ENCODE peak calls at places on chromosomes 7 and 10, in six cellular contexts. X is kidney, O is cardiac fibroblast, W is A673, Y is lung, V is IMR-90. P is an unnamed sample.

GRCh38 chr10:1395025-1395981 is 339.1 kb downstream of the WDR37 start:
- DNase-seq in V (no peak), W (no peak), Y (peak), X (no peak), O (no peak), P (no peak)

GRCh38 chr7:38463277-38464224 is 167.6 kb downstream of the AMPH start:
- DNase-seq in W (peak), V (peak), Y (no peak), O (peak), X (peak), P (peak)

GRCh38 chr7:138468244-138469123 is 8.4 kb downstream of the TRIM24 start:
- DNase-seq in W (no peak), V (peak), O (peak), X (no peak), Y (no peak), P (no peak)

GRCh38 chr7:127706766-127707165 is 54.8 kb downstream of the SND1 start:
- DNase-seq in O (no peak), Y (no peak), W (no peak), V (no peak), X (no peak), P (no peak)

GRCh38 chr10:18418579-18419210 is 232.7 kb downstream of the NSUN6 start:
- DNase-seq in Y (no peak), X (no peak), O (peak), W (peak), V (peak), P (peak)

GRCh38 chr10:10500941-10501340 is 516.7 kb upstream of the CELF2 start:
- DNase-seq in X (no peak), O (peak), W (no peak), V (peak), Y (no peak), P (peak)

GRCh38 chr10:34916368-34916767 is 101.3 kb upstream of the PARD3 start:
- DNase-seq in X (no peak), Y (no peak), O (peak), W (no peak), V (peak), P (peak)

GRCh38 chr10:132860527-132860926 is 74.6 kb upstream of the NKX6-2 start:
- DNase-seq in Y (no peak), W (no peak), X (peak), V (no peak), O (no peak), P (no peak)

GRCh38 chr10:59838390-59838789 is 68.0 kb downstream of the CCDC6 start:
- DNase-seq in O (no peak), Y (no peak), W (no peak), X (no peak), V (no peak), P (no peak)

GRCh38 chr7:36677769-36678435 is 46.4 kb downstream of the AOAH start:
- DNase-seq in Y (no peak), V (no peak), X (no peak), O (no peak), W (no peak), P (no peak)

GRCh38 chr7:81317741-81318140 is 398.9 kb upstream of the SEMA3C start:
- DNase-seq in Y (no peak), X (no peak), V (no peak), O (no peak), W (no peak), P (no peak)

GRCh38 chr10:102231357-102232318 is 5.5 kb downstream of the ELOVL3 start:
- DNase-seq in X (peak), W (peak), Y (peak), O (peak), V (no peak), P (no peak)

GRCh38 chr7:81478664-81479063 is 291.2 kb downstream of the HGF start:
- DNase-seq in Y (peak), X (no peak), W (no peak), V (peak), O (no peak), P (no peak)

GRCh38 chr10:34491666-34492065 is 323.4 kb downstream of the PARD3 start:
- DNase-seq in O (no peak), W (no peak), Y (no peak), X (no peak), V (no peak), P (no peak)

GRCh38 chr10:130687566-130687965 is 551.4 kb downstream of the GLRX3 start:
- DNase-seq in O (no peak), X (no peak), W (no peak), Y (no peak), V (no peak), P (no peak)

GRCh38 chr10:130691787-130692186 is 555.6 kb downstream of the GLRX3 start:
- DNase-seq in X (no peak), V (no peak), Y (no peak), O (no peak), W (no peak), P (no peak)

GRCh38 chr10:130689743-130690626 is 553.8 kb downstream of the GLRX3 start:
- DNase-seq in O (no peak), W (no peak), V (no peak), Y (no peak), X (no peak), P (no peak)

DNA sequence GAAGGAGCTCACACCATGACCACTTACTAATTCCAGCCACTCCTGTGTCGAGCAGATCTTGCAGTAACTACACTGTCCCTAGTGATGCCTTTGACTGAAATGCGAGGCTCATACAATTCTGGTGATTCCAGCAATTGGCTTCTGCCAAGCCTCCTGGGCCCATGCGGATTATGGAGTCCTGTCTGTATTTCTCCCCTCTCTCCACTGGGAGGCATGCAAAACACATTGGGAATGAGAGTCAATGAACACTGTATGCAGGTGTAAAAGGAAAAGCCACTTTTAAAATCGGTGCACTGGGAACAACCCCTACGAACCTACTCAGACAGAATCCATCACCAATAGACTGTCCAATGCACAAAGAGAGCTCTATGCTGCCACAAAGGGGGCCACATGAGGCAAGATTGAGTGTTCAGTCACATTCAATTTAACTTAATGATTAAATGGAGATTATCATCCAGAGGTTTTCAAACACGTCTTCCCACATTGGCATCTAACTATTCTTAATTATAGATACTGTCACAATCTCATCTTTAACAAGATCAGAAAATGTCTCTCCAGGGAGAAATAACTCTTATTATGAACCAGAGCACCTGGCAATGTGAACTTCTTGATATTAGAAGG is 550.6 kb downstream of the GLRX3 start:
- DNase-seq in V (no peak), Y (no peak), W (peak), X (no peak), O (no peak), P (no peak)
- TF ChIP-seq CTCF in V (no peak), Y (no peak), W (peak), X (peak), O (no peak), P (no peak)

GRCh38 chr10:105634283-105634682 is 993.2 kb downstream of the SORCS3 start:
- DNase-seq in O (no peak), X (no peak), Y (no peak), V (no peak), W (no peak), P (no peak)
- H3K4me3 ChIP-seq in O (no peak), X (no peak), Y (no peak), V (no peak), W (no peak), P (no peak)

GRCh38 chr10:124213471-124213870 is 120.1 kb upstream of the CHST15 start:
- DNase-seq in Y (no peak), W (no peak), O (no peak), X (no peak), V (no peak), P (no peak)

GRCh38 chr10:124210263-124210662 is 116.9 kb upstream of the CHST15 start:
- DNase-seq in Y (no peak), O (no peak), V (no peak), X (no peak), W (no peak), P (no peak)

GRCh38 chr10:124212702-124213101 is 119.3 kb upstream of the CHST15 start:
- DNase-seq in X (no peak), W (no peak), O (no peak), V (no peak), Y (no peak), P (no peak)

GRCh38 chr10:124213881-124214523 is 120.6 kb upstream of the CHST15 start:
- DNase-seq in V (no peak), X (no peak), O (no peak), Y (no peak), W (no peak), P (no peak)

DNA sequence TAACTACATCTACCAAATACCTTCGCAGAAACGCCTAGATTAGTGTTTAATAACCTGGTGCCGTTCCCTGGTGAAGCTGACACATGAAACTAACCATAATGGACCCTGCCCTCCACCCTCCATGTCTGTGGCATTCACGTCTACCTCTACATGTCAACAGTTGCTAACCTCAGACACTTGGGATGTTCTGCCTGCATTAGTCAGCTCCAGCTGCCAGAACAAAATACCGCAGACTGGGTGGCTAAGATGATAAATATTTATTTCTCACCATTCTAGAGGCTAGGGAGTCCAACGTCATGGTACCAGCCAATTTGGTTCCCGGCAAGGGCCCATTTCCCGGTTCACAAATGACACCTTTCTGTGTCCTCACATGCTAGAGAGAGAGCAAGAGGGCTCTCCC is 118.5 kb upstream of the CHST15 start:
- DNase-seq in X (no peak), W (no peak), Y (no peak), V (no peak), O (peak), P (peak)
- TF ChIP-seq CTCF in X (no peak), W (no peak), Y (no peak), V (no peak), O (no peak), P (no peak)

DNA sequence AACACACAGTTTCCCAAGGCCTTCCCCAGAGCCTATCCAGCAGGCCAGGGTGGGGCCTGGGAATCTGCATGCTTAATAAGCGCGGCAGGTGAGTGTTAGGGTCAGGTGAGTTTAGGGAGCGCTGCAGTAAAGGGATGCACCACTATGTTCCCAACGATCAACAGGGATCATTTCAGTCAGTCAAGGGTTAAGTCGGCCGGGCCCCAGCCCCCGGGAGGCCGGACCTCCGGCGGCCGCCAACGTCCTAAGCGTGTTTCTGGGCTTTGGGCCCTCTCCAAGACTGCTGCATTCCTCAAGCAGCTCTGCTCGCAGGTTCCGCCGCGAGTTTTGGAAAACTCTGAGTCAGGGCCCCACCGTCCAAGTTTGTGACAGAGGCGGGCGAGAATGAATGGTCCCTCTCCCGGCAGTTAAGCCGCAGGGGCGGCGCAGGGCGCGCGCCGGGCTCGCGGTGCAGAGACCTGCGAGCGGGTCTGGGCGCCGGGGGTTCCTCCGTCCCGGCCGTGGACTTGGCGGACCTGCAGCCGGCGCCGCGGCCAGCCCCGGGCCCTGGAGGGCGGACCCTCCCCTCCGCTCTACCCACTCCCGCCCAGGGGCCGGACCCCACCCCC is 81.6 kb downstream of the ARHGAP22 start:
- DNase-seq in Y (peak), X (no peak), W (peak), V (peak), O (peak), P (peak)
- H3K4me3 ChIP-seq in Y (no peak), X (peak), W (peak), V (peak), O (peak), P (peak)

GRCh38 chr10:47361293-47361692 is 13.1 kb downstream of the RBP3 start:
- DNase-seq in Y (no peak), V (peak), W (peak), O (peak), X (peak), P (peak)
- TF ChIP-seq CTCF in Y (no peak), V (peak), W (peak), O (peak), X (peak), P (peak)

GRCh38 chr7:122578350-122578749 is 120.6 kb downstream of the RNF133 start:
- DNase-seq in W (no peak), X (no peak), Y (no peak), O (no peak), V (no peak), P (no peak)

GRCh38 chr7:122577449-122578003 is 121.4 kb downstream of the RNF133 start:
- DNase-seq in O (no peak), W (no peak), V (no peak), X (no peak), Y (no peak), P (no peak)

GRCh38 chr7:122572706-122573105 is 126.2 kb downstream of the RNF133 start:
- DNase-seq in O (no peak), W (no peak), Y (no peak), X (no peak), V (no peak), P (no peak)
- H3K4me3 ChIP-seq in O (no peak), W (no peak), Y (no peak), X (no peak), V (no peak), P (no peak)

GRCh38 chr10:80681142-80681541 is 143.4 kb downstream of the SH2D4B start:
- DNase-seq in W (no peak), X (no peak), Y (no peak), V (no peak), O (no peak), P (no peak)

GRCh38 chr10:80690434-80690833 is 152.7 kb downstream of the SH2D4B start:
- DNase-seq in W (no peak), X (no peak), Y (no peak), O (no peak), V (no peak), P (no peak)

GRCh38 chr10:80685355-80685754 is 147.7 kb downstream of the SH2D4B start:
- DNase-seq in V (no peak), X (no peak), W (no peak), Y (no peak), O (no peak), P (no peak)

GRCh38 chr10:80684217-80684616 is 146.5 kb downstream of the SH2D4B start:
- DNase-seq in X (no peak), V (peak), W (peak), Y (no peak), O (peak), P (peak)

DNA sequence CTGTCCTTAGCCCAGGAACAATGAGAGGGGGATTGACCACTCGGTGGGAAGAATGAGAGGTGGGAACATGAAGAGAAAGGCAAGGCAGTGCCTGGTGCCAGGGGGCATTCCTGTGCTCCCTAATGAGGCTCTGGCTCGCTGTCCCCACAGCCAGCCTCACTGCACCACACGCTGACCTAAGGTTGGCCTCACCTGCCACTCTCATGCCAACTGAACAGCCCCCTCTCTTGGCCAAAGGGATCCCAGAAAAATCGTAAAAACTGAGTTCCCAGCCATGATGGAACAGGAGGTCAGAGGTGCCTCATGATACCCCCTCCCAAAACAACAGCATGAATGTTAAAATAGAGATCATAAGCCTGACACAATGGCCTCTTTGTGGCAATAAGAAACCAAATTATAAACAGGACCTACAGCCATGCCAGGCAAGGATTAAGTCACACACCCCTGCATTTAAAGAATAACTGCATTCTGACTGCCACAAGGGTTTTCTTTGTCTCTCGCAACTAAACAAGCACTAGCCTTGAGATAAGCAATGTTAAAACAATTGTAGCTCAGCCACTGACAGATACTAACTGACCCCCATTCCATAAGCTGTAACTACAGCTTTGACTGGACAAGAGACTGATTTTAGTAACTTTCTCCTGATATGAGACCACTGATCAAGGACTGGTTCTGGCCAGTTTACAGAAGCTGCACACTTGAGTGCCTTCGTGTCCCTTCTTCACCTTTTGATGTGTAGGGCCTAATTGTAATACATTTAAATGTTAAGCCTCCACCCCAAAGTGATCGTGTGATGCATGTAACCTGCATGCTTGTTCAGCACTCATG is 149.2 kb downstream of the SH2D4B start:
- DNase-seq in X (no peak), Y (no peak), V (no peak), O (no peak), W (no peak), P (no peak)
- TF ChIP-seq CTCF in X (no peak), Y (no peak), V (no peak), O (no peak), W (no peak), P (no peak)

P was measured in fibroblast of mammary gland.